ENCODE peak calls at places on chromosomes 3 and 15, in four cellular contexts. One of them, this sample, is unnamed.
A peak's percentile ranks its signal among the peaks of the same experiment; 100 is the strongest.

GRCh38 chr3:60490992-60491391 is 760.3 kb downstream of the FHIT start:
- DNase-seq in MM.1S: no peak
- DNase-seq in DND-41: no peak
- DNase-seq in PC-3: peak; percentile 19
- DNase-seq in this sample: no peak

GRCh38 chr3:61936344-61936937 is 375.1 kb downstream of the PTPRG start:
- DNase-seq in DND-41: peak; percentile 38
- DNase-seq in PC-3: no peak
- DNase-seq in MM.1S: peak; percentile 15
- DNase-seq in this sample: no peak

GRCh38 chr3:114363554-114364202 is 69.8 kb downstream of the TIGIT start:
- DNase-seq in PC-3: no peak
- DNase-seq in MM.1S: no peak
- DNase-seq in DND-41: no peak
- DNase-seq in this sample: no peak

GRCh38 chr3:22835041-22835440 is 368.1 kb upstream of the UBE2E2 start:
- DNase-seq in DND-41: no peak
- DNase-seq in MM.1S: no peak
- DNase-seq in PC-3: peak; percentile 27
- DNase-seq in this sample: peak; percentile 5

GRCh38 chr3:181709537-181710279 is 2.0 kb upstream of the SOX2 start:
- DNase-seq in MM.1S: peak; percentile 84
- DNase-seq in PC-3: peak; percentile 80
- DNase-seq in DND-41: peak; percentile 65
- DNase-seq in this sample: peak; percentile 48

GRCh38 chr3:146969356-146969755 is 364.2 kb upstream of the PLSCR5 start:
- DNase-seq in PC-3: no peak
- DNase-seq in DND-41: no peak
- DNase-seq in MM.1S: no peak
- DNase-seq in this sample: no peak

GRCh38 chr3:138888569-138888968 is 53.8 kb upstream of the PIK3CB start:
- DNase-seq in DND-41: no peak
- DNase-seq in PC-3: no peak
- DNase-seq in MM.1S: no peak
- DNase-seq in this sample: no peak

GRCh38 chr3:160343132-160343531 is 55.9 kb downstream of the IFT80 start:
- DNase-seq in MM.1S: peak; percentile 40
- DNase-seq in DND-41: no peak
- DNase-seq in PC-3: peak; percentile 42
- DNase-seq in this sample: no peak

GRCh38 chr3:42640771-42641370 is 12.6 kb upstream of the ZBTB47 start:
- DNase-seq in PC-3: no peak
- DNase-seq in DND-41: no peak
- DNase-seq in MM.1S: no peak
- DNase-seq in this sample: no peak

DNA sequence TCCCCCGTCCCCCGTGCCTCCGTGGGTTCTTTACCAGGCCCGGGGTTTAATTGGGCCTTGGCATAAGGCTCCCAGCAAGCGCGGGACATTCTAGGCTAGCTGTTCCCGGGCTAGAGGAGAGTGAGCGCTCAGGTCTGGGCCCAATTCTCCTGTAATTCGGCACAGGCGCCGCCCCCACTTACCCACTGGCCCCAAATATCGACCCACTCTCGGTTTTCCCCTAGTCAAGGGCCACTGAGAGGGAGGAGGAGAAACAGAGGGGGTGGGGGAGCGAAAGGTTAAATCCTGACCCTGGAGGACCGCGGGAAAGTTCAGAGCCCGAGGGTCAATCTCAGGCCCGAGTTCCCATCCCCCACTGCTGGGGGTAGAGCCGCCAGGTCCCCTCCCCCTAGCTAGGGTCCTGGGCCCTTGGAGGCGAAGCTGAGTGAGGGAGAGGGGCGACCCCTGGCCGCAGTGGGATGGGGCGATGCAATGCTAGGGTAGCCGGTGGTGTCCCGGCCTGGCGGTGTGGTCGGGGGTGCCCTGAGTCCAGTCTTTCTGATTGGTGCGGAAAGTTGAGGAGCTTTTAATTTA is 8.5 kb upstream of the ONECUT1 start:
- DNase-seq in DND-41: no peak
- DNase-seq in MM.1S: no peak
- DNase-seq in PC-3: no peak
- DNase-seq in this sample: no peak
- TF ChIP-seq EZH2 in DND-41: no peak
- TF ChIP-seq EZH2 in MM.1S: no peak
- TF ChIP-seq EZH2 in PC-3: no peak
- TF ChIP-seq EZH2 in this sample: no peak

GRCh38 chr15:67943475-67943874 is 103.6 kb upstream of the RNU6-1 start:
- DNase-seq in MM.1S: no peak
- DNase-seq in PC-3: no peak
- DNase-seq in DND-41: no peak
- DNase-seq in this sample: no peak
- H3K4me1 ChIP-seq in MM.1S: peaks cover 32% of the 10 kb centered on the region
- H3K4me1 ChIP-seq in PC-3: peaks cover 26% of the 10 kb centered on the region
- H3K4me1 ChIP-seq in DND-41: peaks cover 22% of the 10 kb centered on the region
- H3K4me1 ChIP-seq in this sample: peaks cover 28% of the 10 kb centered on the region

DNA sequence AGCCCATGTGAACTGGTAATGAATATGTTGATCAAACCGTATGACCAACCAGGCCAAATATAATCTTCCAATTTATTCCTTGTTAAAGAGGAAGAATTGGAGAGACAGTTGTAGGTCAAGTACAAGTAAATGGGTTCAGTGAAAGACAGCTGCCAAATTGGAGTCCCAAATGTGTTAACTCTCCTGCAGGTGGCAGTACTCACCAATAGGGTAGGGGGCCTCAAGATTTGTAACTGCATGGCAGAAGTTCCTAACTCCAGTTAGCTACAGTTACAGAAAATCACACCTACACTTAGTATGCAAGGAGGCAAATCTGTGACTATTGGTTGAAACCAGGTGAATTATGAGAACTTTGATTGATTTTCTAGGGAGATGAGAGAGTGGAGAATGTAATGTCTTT is 278.0 kb downstream of the ZBBX start:
- DNase-seq in DND-41: no peak
- DNase-seq in MM.1S: peak; percentile 29
- DNase-seq in PC-3: peak; percentile 29
- DNase-seq in this sample: no peak
- TF ChIP-seq CTCF in DND-41: peak; percentile 25
- TF ChIP-seq CTCF in MM.1S: peak; percentile 38
- TF ChIP-seq CTCF in PC-3: peak; percentile 56
- TF ChIP-seq CTCF in this sample: peak; percentile 17

DNA sequence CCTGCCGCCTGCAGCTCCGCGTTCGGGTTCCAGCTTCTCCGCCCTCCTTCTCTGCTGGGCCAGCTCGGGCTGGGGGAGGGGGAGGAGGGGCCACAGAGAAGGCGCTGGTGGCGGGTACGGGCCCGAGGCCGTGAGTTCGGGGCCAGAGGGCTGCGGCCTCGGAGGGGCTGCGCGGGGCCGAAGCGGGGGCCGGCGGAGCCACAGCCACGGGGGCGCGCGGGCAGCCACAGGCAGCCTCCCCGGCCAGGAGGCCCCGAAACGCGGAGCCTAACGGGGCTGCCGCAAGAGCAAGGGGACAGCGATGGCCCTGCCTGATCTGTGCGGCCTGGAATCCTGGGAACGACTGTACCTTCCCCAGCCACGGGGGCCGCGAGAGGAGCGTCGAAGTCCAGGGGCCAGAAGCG is 8.6 kb upstream of the FRG2C start:
- DNase-seq in DND-41: no peak
- DNase-seq in PC-3: no peak
- DNase-seq in MM.1S: no peak
- DNase-seq in this sample: no peak
- TF ChIP-seq EZH2 in DND-41: no peak
- TF ChIP-seq EZH2 in PC-3: no peak
- TF ChIP-seq EZH2 in MM.1S: no peak
- TF ChIP-seq EZH2 in this sample: no peak

DNA sequence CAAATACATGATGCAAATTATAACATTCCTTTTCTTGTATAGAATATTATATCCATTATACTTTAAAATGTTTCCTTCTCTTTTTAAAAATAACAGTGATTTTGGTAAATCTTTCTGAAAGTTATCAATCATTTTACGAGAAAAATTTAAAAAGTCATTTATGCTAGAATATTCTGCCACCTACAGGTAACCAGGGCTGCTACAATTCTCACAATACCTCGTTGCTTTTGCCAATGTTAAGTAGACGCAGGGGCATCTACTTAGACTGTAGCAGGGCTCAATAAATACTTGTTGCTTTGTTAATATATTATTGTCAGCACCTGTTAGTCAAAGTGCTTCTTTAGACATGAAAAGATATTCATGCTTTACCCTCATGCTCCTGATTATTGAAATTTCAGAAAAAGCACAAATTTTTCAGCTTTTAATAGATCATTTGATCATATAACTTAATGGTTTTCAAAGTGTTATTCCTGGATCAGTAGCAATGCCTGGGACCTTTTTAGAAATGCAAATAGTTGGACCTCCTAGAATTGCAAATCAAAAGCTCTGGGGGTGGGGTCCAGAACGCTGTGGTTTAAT is 223.5 kb upstream of the PDZRN3 start:
- DNase-seq in PC-3: peak; percentile 19
- DNase-seq in DND-41: no peak
- DNase-seq in MM.1S: peak; percentile 49
- DNase-seq in this sample: no peak
- H3K4me1 ChIP-seq in PC-3: no peaks in the 10 kb centered on the region
- H3K4me1 ChIP-seq in DND-41: no peaks in the 10 kb centered on the region
- H3K4me1 ChIP-seq in MM.1S: no peaks in the 10 kb centered on the region
- H3K4me1 ChIP-seq in this sample: no peaks in the 10 kb centered on the region

DNA sequence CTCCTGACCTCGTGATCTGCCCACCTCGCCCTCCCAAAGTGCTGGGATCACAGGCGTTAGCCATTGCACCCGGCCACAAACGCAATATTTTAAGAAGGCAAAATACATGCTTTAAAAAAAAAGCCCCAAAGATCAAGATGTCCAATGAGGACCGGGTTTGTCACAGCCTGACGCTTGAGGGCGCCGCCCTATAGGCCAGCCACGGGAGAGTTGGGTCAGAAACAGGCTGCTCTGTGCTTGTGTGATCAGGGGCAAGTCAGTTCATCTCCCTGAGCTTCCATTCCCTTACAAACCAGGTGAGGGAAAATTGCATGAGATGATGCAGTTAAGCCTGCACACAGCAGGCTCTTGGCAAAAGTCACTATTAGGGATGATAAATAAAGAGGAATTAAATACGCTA is 23.9 kb downstream of the FAM174B start:
- DNase-seq in DND-41: no peak
- DNase-seq in MM.1S: no peak
- DNase-seq in PC-3: peak; percentile 27
- DNase-seq in this sample: no peak
- TF ChIP-seq CTCF in DND-41: peak; percentile 20
- TF ChIP-seq CTCF in MM.1S: peak; percentile 22
- TF ChIP-seq CTCF in PC-3: peak; percentile 55
- TF ChIP-seq CTCF in this sample: peak; percentile 26

GRCh38 chr15:68843425-68844311 is 23.0 kb upstream of the ANP32A start:
- DNase-seq in DND-41: no peak
- DNase-seq in PC-3: peak; percentile 4
- DNase-seq in MM.1S: peak; percentile 57
- DNase-seq in this sample: no peak
- TF ChIP-seq EZH2 in DND-41: peak; percentile 40
- TF ChIP-seq EZH2 in PC-3: no peak
- TF ChIP-seq EZH2 in MM.1S: no peak
- TF ChIP-seq EZH2 in this sample: no peak